ENCODE peak calls at places on chromosomes 6 and 20, in six cellular contexts. B, Q, H, F, E and D are unnamed samples. For H3K9me3, the result is how much of the 10 kb centered on the place peaks cover.

GRCh38 chr6:56695702-56696101 is 53.0 kb upstream of the DST start:
- DNase-seq in B (peak), Q (no peak), H (no peak), F (no peak), E (no peak), D (no peak)

GRCh38 chr6:17986656-17987575 is 519 bp downstream of the KIF13A start:
- DNase-seq in B (no peak), Q (peak), H (peak), F (peak), E (peak), D (no peak)

GRCh38 chr6:42229720-42230119 is 12.1 kb upstream of the MRPS10 start:
- DNase-seq in B (no peak), Q (no peak), H (no peak), F (no peak), E (no peak), D (no peak)

GRCh38 chr6:41535766-41536165 is 10.4 kb upstream of the FOXP4 start:
- DNase-seq in B (no peak), Q (no peak), H (no peak), F (no peak), E (no peak), D (no peak)

GRCh38 chr6:165574770-165575549 is 88.1 kb downstream of the PDE10A start:
- DNase-seq in B (peak), Q (peak), H (no peak), F (no peak), E (no peak), D (no peak)

GRCh38 chr6:143884161-143884560 is 19.9 kb downstream of the ZC2HC1B start:
- DNase-seq in B (no peak), Q (no peak), H (no peak), F (no peak), E (no peak), D (no peak)

GRCh38 chr6:117482240-117483003 is at the start of gene DCBLD1:
- DNase-seq in B (peak), Q (peak), H (peak), F (peak), E (peak), D (peak)

GRCh38 chr6:29520232-29520631 is 32.5 kb upstream of the MAS1L start:
- DNase-seq in B (no peak), Q (no peak), H (no peak), F (no peak), E (no peak), D (no peak)

GRCh38 chr6:2498224-2498623 is 252.5 kb downstream of the MYLK4 start:
- DNase-seq in B (peak), Q (no peak), H (no peak), F (no peak), E (no peak), D (no peak)

GRCh38 chr6:45422541-45423110 is 44.9 kb upstream of the SUPT3H start:
- DNase-seq in B (peak), Q (peak), H (peak), F (peak), E (peak), D (peak)

GRCh38 chr20:2314759-2315439 is 19.1 kb downstream of the TGM3 start:
- DNase-seq in B (peak), Q (no peak), H (peak), F (peak), E (no peak), D (no peak)

GRCh38 chr6:80161438-80161837 is 55.0 kb downstream of the BCKDHB start:
- DNase-seq in B (no peak), Q (peak), H (no peak), F (no peak), E (no peak), D (no peak)

GRCh38 chr6:36688534-36689075 is 9.0 kb upstream of the RAB44 start:
- DNase-seq in B (no peak), Q (no peak), H (no peak), F (no peak), E (no peak), D (no peak)

GRCh38 chr6:89956182-89956581 is 61.9 kb downstream of the GJA10 start:
- DNase-seq in B (no peak), Q (no peak), H (no peak), F (no peak), E (no peak), D (no peak)

GRCh38 chr6:36832313-36832712 is 6.9 kb downstream of the CPNE5 start:
- DNase-seq in B (no peak), Q (no peak), H (no peak), F (no peak), E (no peak), D (no peak)

GRCh38 chr6:15770347-15771143 is 107.7 kb upstream of the DTNBP1 start:
- DNase-seq in B (peak), Q (no peak), H (no peak), F (no peak), E (no peak), D (no peak)

GRCh38 chr6:2522521-2522920 is 228.2 kb downstream of the MYLK4 start:
- DNase-seq in B (peak), Q (no peak), H (no peak), F (no peak), E (no peak), D (no peak)

GRCh38 chr6:108648186-108648585 is 87.5 kb downstream of the FOXO3 start:
- DNase-seq in B (peak), Q (no peak), H (no peak), F (no peak), E (no peak), D (no peak)

GRCh38 chr6:23775127-23775526 is 350.9 kb upstream of the NRSN1 start:
- DNase-seq in B (no peak), Q (peak), H (no peak), F (no peak), E (no peak), D (no peak)

GRCh38 chr20:57655812-57656161 is 35.6 kb upstream of the ZBP1 start:
- DNase-seq in B (no peak), Q (no peak), H (peak), F (no peak), E (peak), D (no peak)

GRCh38 chr6:19851273-19852089 is 14.3 kb downstream of the ID4 start:
- DNase-seq in B (peak), Q (peak), H (no peak), F (no peak), E (no peak), D (no peak)

GRCh38 chr6:75029333-75029732 is 176.5 kb downstream of the COL12A1 start:
- DNase-seq in B (no peak), Q (no peak), H (no peak), F (no peak), E (no peak), D (no peak)

DNA sequence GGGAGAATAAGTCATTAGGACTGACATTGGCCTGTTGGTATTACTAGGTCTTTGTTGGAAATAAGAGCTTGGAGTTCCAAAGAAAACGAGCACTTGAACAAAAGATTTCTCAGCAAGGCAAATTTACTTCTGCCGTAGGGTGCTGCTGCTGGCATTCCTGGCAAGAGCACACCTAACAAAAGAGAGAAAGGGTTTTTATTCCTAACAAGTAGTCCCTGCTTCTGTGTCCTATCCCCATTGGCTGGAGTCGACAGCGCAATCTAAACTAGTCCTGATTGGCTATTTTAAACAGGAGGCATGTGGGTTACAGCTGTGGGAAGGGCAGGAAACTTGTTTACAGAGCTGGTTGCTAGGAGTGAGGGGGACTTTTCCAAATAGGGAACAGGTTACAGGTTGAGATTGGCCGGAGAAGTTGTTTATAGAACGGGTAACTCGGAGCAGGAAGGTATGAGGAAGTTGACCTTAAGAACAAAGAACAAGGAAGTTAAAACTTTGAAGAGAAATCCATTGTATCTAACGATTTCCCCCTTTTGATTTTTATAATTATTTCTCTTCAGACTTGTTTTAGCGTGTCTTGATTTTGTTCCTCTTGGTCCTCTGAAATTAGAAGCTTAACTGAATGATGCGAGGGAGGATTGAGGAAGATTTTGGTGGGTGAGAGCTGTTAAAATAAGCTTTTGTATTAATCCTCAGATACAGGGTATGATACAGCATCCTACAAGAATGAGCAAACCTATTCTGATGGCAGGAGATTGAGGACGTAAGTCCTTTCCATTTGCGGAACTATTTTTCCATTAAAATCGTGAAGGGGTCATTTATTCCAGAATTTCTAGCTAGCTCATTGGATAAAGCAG is 3.4 kb upstream of the ZNFX1 start:
- DNase-seq in B (peak), Q (peak), H (no peak), F (no peak), E (no peak), D (no peak)
- H3K9me3 ChIP-seq in B (under half), Q (under half), H (under half), F (under half), E (under half), D (half or more)

DNA sequence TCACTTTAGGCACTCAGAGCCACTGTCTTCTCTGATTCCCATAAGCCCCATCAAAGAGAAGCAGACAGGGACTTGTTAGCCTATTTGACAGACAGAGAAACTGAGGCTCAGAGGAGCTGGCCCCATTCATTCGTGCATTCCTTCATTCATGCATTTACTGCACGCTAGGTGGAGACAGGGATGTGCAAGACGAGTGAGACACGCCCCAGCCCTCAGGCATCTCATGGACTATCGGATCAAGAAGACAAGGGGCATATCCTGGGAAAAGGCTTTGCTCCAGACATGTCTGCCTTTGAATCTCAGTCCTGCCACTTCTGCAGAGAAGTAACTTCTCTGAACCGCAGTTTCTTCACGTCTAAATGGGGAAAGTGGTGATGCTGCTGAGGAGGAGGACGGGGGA is 54.1 kb downstream of the BPIFB1 start:
- DNase-seq in B (no peak), Q (no peak), H (no peak), F (peak), E (no peak), D (no peak)
- H3K9me3 ChIP-seq in B (under half), Q (under half), H (under half), F (under half), E (under half), D (under half)

GRCh38 chr6:129647044-129647443 is 62.9 kb downstream of the ARHGAP18 start:
- DNase-seq in B (no peak), Q (no peak), H (no peak), F (no peak), E (no peak), D (no peak)
- H3K9me3 ChIP-seq in B (under half), Q (under half), H (under half), F (under half), E (under half), D (under half)

GRCh38 chr6:140540743-140541142 is 1166.3 kb upstream of the CITED2 start:
- DNase-seq in B (no peak), Q (no peak), H (no peak), F (no peak), E (no peak), D (no peak)
- H3K9me3 ChIP-seq in B (under half), Q (under half), H (under half), F (under half), E (under half), D (under half)

GRCh38 chr20:15609956-15610355 is 963.3 kb downstream of the KIF16B start:
- DNase-seq in B (no peak), Q (no peak), H (no peak), F (no peak), E (no peak), D (no peak)

GRCh38 chr20:15613530-15613929 is 959.7 kb downstream of the KIF16B start:
- DNase-seq in B (peak), Q (no peak), H (peak), F (no peak), E (peak), D (no peak)

GRCh38 chr20:15611579-15611978 is 961.7 kb downstream of the KIF16B start:
- DNase-seq in B (no peak), Q (no peak), H (no peak), F (no peak), E (no peak), D (no peak)

GRCh38 chr20:15610700-15611277 is 962.5 kb downstream of the KIF16B start:
- DNase-seq in B (no peak), Q (no peak), H (no peak), F (no peak), E (no peak), D (no peak)

DNA sequence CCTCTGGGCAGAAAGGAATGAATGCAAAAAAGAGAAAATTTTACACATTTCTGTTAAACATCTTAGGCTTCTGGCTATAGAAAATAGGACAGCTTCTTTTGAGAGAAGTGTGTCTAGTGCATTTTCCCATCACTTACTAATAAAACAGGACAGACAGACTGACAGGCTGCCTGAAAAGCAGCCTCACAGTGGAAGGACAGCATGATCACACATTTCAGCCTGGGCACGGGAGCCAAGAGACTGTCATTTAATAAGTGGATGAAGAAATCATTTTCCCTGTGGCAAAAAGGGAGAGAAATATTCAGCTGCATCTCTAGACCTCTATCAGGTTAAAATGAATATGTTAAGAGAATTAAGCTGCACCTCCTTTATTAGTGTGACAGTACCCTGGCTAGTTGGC is 960.5 kb downstream of the KIF16B start:
- DNase-seq in B (no peak), Q (no peak), H (no peak), F (no peak), E (no peak), D (no peak)
- H3K9me3 ChIP-seq in B (under half), Q (under half), H (under half), F (under half), E (under half), D (under half)

GRCh38 chr6:169979873-169980440 is 228.5 kb downstream of the ERMARD start:
- DNase-seq in B (no peak), Q (no peak), H (no peak), F (peak), E (no peak), D (no peak)
- H3K9me3 ChIP-seq in B (under half), Q (under half), H (under half), F (under half), E (under half), D (under half)

DNA sequence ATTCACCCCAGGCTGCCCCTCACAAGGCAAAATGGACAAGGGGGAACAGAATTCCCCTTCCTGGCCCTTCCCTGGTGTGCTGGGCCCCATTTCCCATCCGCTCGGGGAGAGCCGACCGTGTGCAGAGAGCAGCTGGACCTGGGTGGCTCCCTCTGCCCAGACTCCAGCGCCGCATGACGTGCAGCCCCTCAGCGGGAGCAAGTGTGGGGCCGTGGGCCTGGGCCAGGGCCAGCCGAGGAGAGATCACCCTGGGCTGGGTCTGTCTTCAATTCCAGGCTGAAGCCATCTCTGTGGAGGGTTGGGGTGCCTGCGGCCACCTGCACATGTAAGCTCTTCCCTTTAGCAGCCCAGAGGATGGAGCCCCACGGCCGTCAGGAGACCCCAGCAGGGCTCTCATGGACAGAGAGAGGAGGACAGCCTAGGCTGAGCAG is 241.8 kb downstream of the TTLL2 start:
- DNase-seq in B (no peak), Q (no peak), H (no peak), F (no peak), E (no peak), D (no peak)
- H3K9me3 ChIP-seq in B (under half), Q (under half), H (under half), F (under half), E (under half), D (under half)

GRCh38 chr6:39995633-39996032 is 61.4 kb upstream of the MOCS1 start:
- DNase-seq in B (no peak), Q (no peak), H (no peak), F (no peak), E (no peak), D (no peak)

GRCh38 chr6:39997101-39997635 is 62.9 kb upstream of the MOCS1 start:
- DNase-seq in B (no peak), Q (no peak), H (no peak), F (no peak), E (no peak), D (no peak)

GRCh38 chr6:39999006-39999867 is 65.0 kb upstream of the MOCS1 start:
- DNase-seq in B (no peak), Q (no peak), H (no peak), F (no peak), E (no peak), D (no peak)

GRCh38 chr6:40000964-40001515 is 66.8 kb upstream of the MOCS1 start:
- DNase-seq in B (no peak), Q (no peak), H (no peak), F (no peak), E (no peak), D (no peak)

DNA sequence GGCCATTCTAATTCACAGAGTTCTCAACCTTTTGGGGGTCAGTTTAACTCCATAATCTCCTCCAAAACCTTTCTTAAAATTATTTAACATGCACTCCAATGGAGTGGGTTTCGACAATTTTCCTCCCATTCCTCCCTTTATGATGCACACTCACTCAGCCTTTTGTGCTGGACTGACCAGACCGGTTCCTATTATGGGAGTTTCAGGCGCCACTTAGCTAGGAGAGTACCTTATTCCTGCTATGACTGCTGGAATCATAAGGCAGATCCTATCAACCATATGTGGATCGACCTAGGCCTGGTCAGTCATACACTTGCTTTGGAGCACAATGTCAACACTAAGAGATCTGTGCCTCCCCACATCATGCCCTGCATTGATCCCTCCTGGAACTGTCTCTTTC is 63.9 kb upstream of the MOCS1 start:
- DNase-seq in B (no peak), Q (no peak), H (no peak), F (no peak), E (no peak), D (no peak)
- H3K9me3 ChIP-seq in B (under half), Q (under half), H (under half), F (under half), E (under half), D (under half)

DNA sequence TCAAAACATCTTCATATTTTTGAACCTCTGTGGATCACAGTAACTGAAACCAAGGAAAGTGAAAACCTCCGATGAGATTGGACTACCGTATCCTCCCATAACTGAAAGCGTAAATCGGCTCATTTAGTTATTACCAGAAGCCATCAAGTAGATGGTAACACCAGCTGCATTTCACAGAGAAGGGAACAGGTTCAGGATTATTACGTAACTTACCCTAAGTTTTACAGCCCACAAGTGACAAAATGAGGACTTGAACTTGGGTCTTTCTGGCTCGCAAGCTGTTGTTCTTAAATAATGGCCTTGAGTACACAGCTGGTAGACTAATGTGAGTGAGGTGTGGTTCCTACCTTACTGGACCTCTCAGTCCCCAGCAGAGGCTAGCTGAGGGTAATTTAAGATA is 37.9 kb upstream of the CBLN4 start:
- DNase-seq in B (no peak), Q (no peak), H (no peak), F (no peak), E (no peak), D (no peak)
- H3K9me3 ChIP-seq in B (under half), Q (under half), H (under half), F (under half), E (under half), D (under half)